ENCODE peak calls at places on chromosomes 13 and 19, in six cellular contexts. B is pancreas, Y is ovary, L is mammary epithelial cell, G is left ventricle myocardium inferior, Q is testis. V is an unnamed sample. For H3K4me1, the result is how much of the 10 kb centered on the place peaks cover.

GRCh38 chr13:60755380-60756163 is 358.6 kb downstream of the TDRD3 start:
- DNase-seq in B (no peak), Y (no peak), L (no peak), G (no peak), Q (no peak), V (no peak)

GRCh38 chr19:16328824-16329482 is 4.3 kb downstream of the KLF2 start:
- DNase-seq in B (no peak), Y (peak), L (no peak), G (no peak), Q (peak), V (no peak)

GRCh38 chr13:21735621-21736401 is 64.9 kb downstream of the FGF9 start:
- DNase-seq in B (no peak), Y (peak), L (no peak), G (peak), Q (peak), V (no peak)

GRCh38 chr13:46031581-46032263 is 20.8 kb downstream of the ZC3H13 start:
- DNase-seq in B (no peak), Y (no peak), L (no peak), G (no peak), Q (no peak), V (no peak)

GRCh38 chr19:4173479-4174211 is 8.7 kb downstream of the SIRT6 start:
- DNase-seq in B (no peak), Y (no peak), L (no peak), G (no peak), Q (no peak), V (no peak)

GRCh38 chr13:24995225-24995804 is 100.6 kb upstream of the PABPC3 start:
- DNase-seq in B (peak), Y (no peak), L (peak), G (no peak), Q (peak), V (peak)

GRCh38 chr13:41603917-41604316 is 146.6 kb downstream of the RGCC start:
- DNase-seq in B (no peak), Y (no peak), L (peak), G (no peak), Q (no peak), V (peak)

GRCh38 chr13:90238433-90238832 is 1109.1 kb upstream of the MIR17HG start:
- DNase-seq in B (no peak), Y (no peak), L (peak), G (no peak), Q (no peak), V (peak)

GRCh38 chr13:32746474-32746873 is 160.2 kb downstream of the PDS5B start:
- DNase-seq in B (no peak), Y (no peak), L (no peak), G (no peak), Q (no peak), V (peak)

GRCh38 chr13:91539458-91540156 is 141.2 kb downstream of the GPC5 start:
- DNase-seq in B (no peak), Y (no peak), L (no peak), G (no peak), Q (no peak), V (no peak)

GRCh38 chr19:19820774-19821315 is 705 bp downstream of the ZNF506 start:
- DNase-seq in B (no peak), Y (no peak), L (peak), G (no peak), Q (no peak), V (peak)

GRCh38 chr19:2917275-2918184 is 16.8 kb downstream of the ZNF57 start:
- DNase-seq in B (no peak), Y (no peak), L (no peak), G (no peak), Q (no peak), V (no peak)

DNA sequence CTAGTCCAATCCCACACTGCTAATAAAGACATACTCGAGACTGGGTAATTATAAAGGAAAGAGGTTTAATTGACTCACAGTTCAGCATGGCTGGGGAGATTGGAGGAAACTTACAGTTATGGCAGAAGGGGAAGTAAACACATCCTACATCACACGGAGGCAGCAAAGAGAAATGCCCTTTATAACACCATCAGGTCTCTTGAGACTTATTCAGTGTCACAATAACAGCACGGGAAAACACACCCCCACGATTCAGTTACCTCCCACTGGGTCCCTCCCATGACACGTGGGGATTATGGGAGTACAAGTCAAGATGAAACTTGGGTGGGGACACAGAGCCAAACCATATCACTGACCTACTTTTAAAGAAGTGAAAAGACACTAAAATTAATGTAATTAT is 1130.4 kb upstream of the SLC10A2 start:
- DNase-seq in B (no peak), Y (no peak), L (no peak), G (no peak), Q (no peak), V (no peak)
- H3K4me1 ChIP-seq in B (under half), Y (under half), L (under half), G (under half), Q (under half), V (under half)

GRCh38 chr13:111904166-111904565 is 162.8 kb upstream of the SOX1 start:
- DNase-seq in B (peak), Y (no peak), L (no peak), G (no peak), Q (no peak), V (no peak)
- H3K4me1 ChIP-seq in B (under half), Y (under half), L (under half), G (under half), Q (under half), V (under half)

DNA sequence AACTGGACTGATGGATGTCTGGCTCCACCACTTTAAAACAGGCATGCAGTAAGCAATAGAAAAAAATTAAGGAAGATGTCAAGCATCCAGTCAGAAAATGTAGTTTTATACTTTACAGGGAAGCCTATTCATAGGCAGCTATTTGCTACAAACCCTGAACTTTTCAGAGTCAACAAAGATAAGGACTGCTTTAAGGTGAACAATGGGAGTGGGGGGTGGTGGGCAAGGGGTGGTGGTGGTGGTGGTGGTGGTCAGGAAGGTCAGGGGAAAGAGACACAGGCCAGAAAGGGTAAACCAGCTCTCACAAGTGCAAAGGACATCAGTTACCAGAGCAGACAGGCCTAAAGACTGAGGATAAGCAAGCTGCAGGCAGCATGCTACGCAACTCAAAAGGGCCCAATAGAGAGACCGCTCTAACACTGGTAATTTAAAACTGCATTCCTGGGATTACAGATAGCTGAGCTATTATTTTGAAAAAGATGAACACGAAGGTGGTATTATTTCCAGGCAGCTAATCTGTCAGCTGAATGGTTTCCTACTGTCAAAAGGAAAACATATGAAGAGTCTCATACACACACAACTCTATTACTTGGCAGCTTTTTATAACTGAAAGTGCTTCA is 14.8 kb downstream of the BRD4 start:
- DNase-seq in B (no peak), Y (no peak), L (no peak), G (no peak), Q (no peak), V (no peak)
- H3K4me1 ChIP-seq in B (half or more), Y (under half), L (under half), G (half or more), Q (half or more), V (under half)

DNA sequence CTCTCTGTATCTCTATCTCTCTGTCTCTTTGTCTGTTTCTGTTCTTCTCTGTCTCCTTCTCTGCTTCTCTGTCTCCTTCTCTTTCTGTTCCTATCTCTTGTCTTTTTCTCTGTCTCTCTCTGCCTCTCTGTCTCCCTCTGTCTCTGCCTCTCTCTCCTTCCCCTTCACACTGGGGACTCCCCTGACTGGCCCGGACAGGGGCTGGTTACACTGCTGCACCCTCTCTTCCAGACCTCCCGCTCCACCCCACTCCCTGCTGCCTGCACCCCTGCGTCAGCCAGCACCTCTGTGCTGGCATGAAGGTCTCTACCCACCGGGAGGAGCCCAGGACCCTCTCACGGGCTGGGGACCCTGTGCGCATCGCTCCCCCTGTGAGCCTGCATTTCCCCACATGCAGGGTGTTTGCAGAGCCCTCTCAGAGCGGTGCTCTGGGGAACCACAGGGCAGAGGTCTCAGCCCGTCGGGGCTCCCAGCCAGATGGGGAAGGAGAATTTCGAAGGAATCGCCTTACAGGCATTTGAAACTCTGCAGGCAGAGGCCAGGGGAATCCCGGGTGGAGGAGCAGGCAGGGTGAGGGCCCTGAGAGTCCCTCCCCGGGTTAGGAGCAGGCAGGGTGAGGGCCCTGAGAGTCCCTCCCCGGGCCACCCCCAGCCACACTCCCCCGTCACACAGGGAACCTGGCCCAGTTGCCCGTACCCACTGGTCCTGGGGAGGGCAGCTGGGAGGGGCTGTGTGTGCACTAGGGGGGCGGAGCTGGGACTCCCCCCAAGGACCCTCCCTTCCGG is 16.1 kb upstream of the TCF3 start:
- DNase-seq in B (no peak), Y (no peak), L (no peak), G (no peak), Q (no peak), V (peak)
- H3K4me1 ChIP-seq in B (under half), Y (under half), L (under half), G (under half), Q (under half), V (under half)

GRCh38 chr19:35075202-35076025 is 33.9 kb downstream of the HPN start:
- DNase-seq in B (no peak), Y (no peak), L (no peak), G (no peak), Q (no peak), V (no peak)

GRCh38 chr19:35076657-35077056 is 35.1 kb downstream of the HPN start:
- DNase-seq in B (no peak), Y (no peak), L (no peak), G (no peak), Q (no peak), V (no peak)

GRCh38 chr19:35074426-35075201 is 33.1 kb downstream of the HPN start:
- DNase-seq in B (no peak), Y (no peak), L (no peak), G (no peak), Q (no peak), V (no peak)

GRCh38 chr19:35077411-35078223 is 36.1 kb downstream of the HPN start:
- DNase-seq in B (no peak), Y (no peak), L (no peak), G (no peak), Q (no peak), V (no peak)

GRCh38 chr19:35076026-35076370 is 34.5 kb downstream of the HPN start:
- DNase-seq in B (no peak), Y (no peak), L (no peak), G (no peak), Q (no peak), V (no peak)
- H3K4me1 ChIP-seq in B (under half), Y (under half), L (under half), G (under half), Q (under half), V (under half)

GRCh38 chr13:76969488-76970365 is 21.4 kb downstream of the ACOD1 start:
- DNase-seq in B (no peak), Y (no peak), L (peak), G (no peak), Q (no peak), V (peak)

GRCh38 chr13:76971215-76971614 is 20.7 kb upstream of the CLN5 start:
- DNase-seq in B (no peak), Y (no peak), L (no peak), G (no peak), Q (no peak), V (peak)

GRCh38 chr13:76967031-76967430 is 18.7 kb downstream of the ACOD1 start:
- DNase-seq in B (no peak), Y (no peak), L (no peak), G (no peak), Q (no peak), V (no peak)

GRCh38 chr13:76965759-76966421 is 17.6 kb downstream of the ACOD1 start:
- DNase-seq in B (peak), Y (peak), L (peak), G (peak), Q (peak), V (peak)

GRCh38 chr13:76968041-76968440 is 19.7 kb downstream of the ACOD1 start:
- DNase-seq in B (no peak), Y (no peak), L (no peak), G (no peak), Q (no peak), V (peak)
- H3K4me1 ChIP-seq in B (under half), Y (under half), L (under half), G (under half), Q (under half), V (under half)

DNA sequence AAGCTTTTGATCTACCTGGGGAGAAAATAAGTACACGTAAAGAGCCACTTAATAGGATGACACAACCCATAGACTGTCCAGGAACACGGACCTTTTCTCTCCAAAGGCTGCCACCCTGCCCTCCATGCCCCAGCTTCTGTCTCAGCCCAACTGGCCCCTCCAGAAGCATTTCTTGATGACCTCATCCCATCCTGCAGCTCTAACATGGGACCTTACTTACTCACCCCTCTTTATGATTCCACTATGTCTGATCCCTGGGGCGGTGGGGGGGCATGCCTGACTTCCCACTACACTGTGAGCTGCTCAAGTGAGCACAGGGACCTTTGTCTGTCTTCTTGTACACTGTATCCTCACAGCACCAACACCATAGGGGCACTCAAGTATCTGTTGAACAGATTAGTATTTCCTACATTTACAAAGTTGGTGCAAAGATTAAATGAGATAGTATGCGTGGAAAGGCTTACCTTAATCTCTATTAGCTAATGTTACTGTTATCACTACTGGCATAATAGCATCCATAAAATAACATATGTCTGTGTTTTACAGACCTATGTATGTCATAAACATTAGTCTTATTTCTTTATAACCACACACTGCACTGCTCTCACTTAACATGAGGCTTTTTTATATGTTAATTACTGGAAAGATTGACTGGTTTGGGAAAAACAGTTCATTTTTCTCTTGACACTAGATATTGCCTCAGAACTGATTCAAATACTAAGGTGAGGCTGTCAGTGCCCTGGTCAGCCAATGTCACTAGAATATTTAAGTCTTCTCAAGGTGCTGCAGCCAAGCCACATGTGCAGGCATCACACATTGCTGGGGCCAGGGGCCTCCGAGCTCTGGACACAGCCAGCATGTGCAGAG is 100.9 kb downstream of the FOXO1 start:
- DNase-seq in B (no peak), Y (no peak), L (no peak), G (no peak), Q (no peak), V (no peak)
- H3K4me1 ChIP-seq in B (under half), Y (under half), L (under half), G (half or more), Q (under half), V (under half)

GRCh38 chr19:18100710-18101109 is 3.1 kb downstream of the MAST3 start:
- DNase-seq in B (no peak), Y (no peak), L (no peak), G (no peak), Q (peak), V (peak)
- H3K4me1 ChIP-seq in B (under half), Y (under half), L (under half), G (under half), Q (under half), V (under half)

V was measured in SJCRH30.